ENCODE peak calls at places on chromosomes 4 and X, in five cellular contexts. K is Kasumi-1; N is activated naive CD8-positive, alpha-beta T cell treated with anti-CD3 and anti-CD28 coated beads for 36 hours; C is MCF 10A; F is Right ventricle myocardium superior. Q is an unnamed sample.

GRCh38 chr4:106594291-106594952 is 225.8 kb upstream of the GIMD1 start:
- DNase-seq in K (no peak), N (no peak), F (no peak), C (peak; percentile 16), Q (no peak)

GRCh38 chrX:123964155-123964554 is 2.6 kb downstream of the STAG2 start:
- DNase-seq in F (no peak), N (no peak), K (peak; percentile 33), C (peak; percentile 21), Q (no peak)

GRCh38 chrX:53882331-53882730 is 161.9 kb downstream of the PHF8 start:
- DNase-seq in F (no peak), K (no peak), C (peak; percentile 27), N (no peak), Q (no peak)

GRCh38 chrX:68417651-68418050 is 15.6 kb downstream of the OPHN1 start:
- DNase-seq in N (no peak), F (no peak), K (no peak), C (no peak), Q (no peak)

GRCh38 chrX:12978205-12979010 is 3.5 kb downstream of the TMSB4X start:
- DNase-seq in K (peak; percentile 67), N (peak; percentile 71), F (peak; percentile 63), C (peak; percentile 30), Q (peak; percentile 54)

GRCh38 chr4:24949970-24950369 is 37.1 kb upstream of the CCDC149 start:
- DNase-seq in C (no peak), F (no peak), N (no peak), K (no peak), Q (no peak)

GRCh38 chr4:98712607-98713006 is 54.2 kb upstream of the TSPAN5 start:
- DNase-seq in K (no peak), F (no peak), C (no peak), N (no peak), Q (no peak)

GRCh38 chr4:100294356-100294755 is 104.1 kb upstream of the DDIT4L start:
- DNase-seq in F (no peak), C (no peak), N (no peak), K (no peak), Q (no peak)

GRCh38 chr4:73902038-73902637 is 32.9 kb downstream of the CXCL1 start:
- DNase-seq in F (no peak), C (no peak), K (no peak), N (no peak), Q (no peak)

Q was measured in activated CD4-positive, CD25-positive, alpha-beta regulatory T cell treated with anti-CD3 and anti-CD28 coated beads, Interleukin-2, amount 50 U/mL, for 72 hours.